ENCODE peak calls at places on chromosome 21, in eight cellular contexts. K is KG1; P is NCI-H1694 treated with DMSO at 0.1 percent for 48 hours; G is activated CD4-positive, alpha-beta memory T cell treated with anti-CD3 and anti-CD28 coated beads, Interleukin-2, amount 10 ng/mL, durations not matched to agents 7 days and 5 days; O is IMR-90; Z is T-cell; X is RPMI7951; Q is neural progenitor cell. J is an unnamed sample.
A peak's percentile ranks its signal among the peaks of the same experiment; 100 is the strongest.

GRCh38 chr21:41950941-41951408 is 2.8 kb downstream of the C2CD2 start:
- DNase-seq in Q (peak; percentile 84), X (no peak), O (no peak), P (no peak), G (no peak), Z (no peak), K (no peak), J (no peak)

GRCh38 chr21:45618287-45618686 is 25.2 kb upstream of the PCBP3 start:
- DNase-seq in K (no peak), P (no peak), X (peak; percentile 89), Z (no peak), O (peak; percentile 47), G (no peak), Q (peak; percentile 23), J (no peak)

GRCh38 chr21:26165331-26165730 is 5.2 kb downstream of the APP start:
- DNase-seq in K (no peak), Z (no peak), X (no peak), O (no peak), G (no peak), P (no peak), Q (no peak), J (no peak)

GRCh38 chr21:31043495-31043894 is 5.2 kb upstream of the KRTAP19-8 start:
- DNase-seq in Z (no peak), X (no peak), G (no peak), Q (no peak), P (no peak), O (no peak), K (no peak), J (no peak)

GRCh38 chr21:32181415-32181814 is 97.4 kb downstream of the MIS18A start:
- DNase-seq in Z (no peak), G (no peak), O (no peak), P (no peak), K (no peak), X (no peak), Q (no peak), J (no peak)

GRCh38 chr21:25855591-25855990 is 120.8 kb downstream of the GABPA start:
- DNase-seq in Q (no peak), Z (no peak), G (no peak), K (no peak), X (no peak), P (no peak), O (no peak), J (no peak)

GRCh38 chr21:34129039-34129891 is 55.9 kb downstream of the MRPS6 start:
- DNase-seq in Q (peak; percentile 73), K (no peak), P (peak; percentile 66), G (peak; percentile 56), Z (peak; percentile 55), O (peak; percentile 92), X (peak; percentile 87), J (peak; percentile 85)

GRCh38 chr21:31282095-31282709 is 61.9 kb downstream of the TIAM1 start:
- DNase-seq in P (no peak), X (peak; percentile 96), Q (no peak), G (no peak), O (peak; percentile 96), K (no peak), Z (no peak), J (no peak)

GRCh38 chr21:33367309-33367973 is 35.8 kb upstream of the IFNGR2 start:
- DNase-seq in G (no peak), O (no peak), Z (no peak), X (no peak), P (no peak), Q (peak; percentile 19), K (no peak), J (no peak)

GRCh38 chr21:43374228-43374885 is 52.6 kb downstream of the SIK1 start:
- DNase-seq in K (no peak), X (no peak), Q (no peak), P (no peak), O (no peak), Z (no peak), G (no peak), J (no peak)

GRCh38 chr21:43814215-43815106 is 25.1 kb downstream of the RRP1 start:
- DNase-seq in G (no peak), Z (no peak), X (no peak), P (no peak), O (no peak), Q (peak; percentile 66), K (no peak), J (no peak)

GRCh38 chr21:43864313-43864805 is 664 bp upstream of the AGPAT3 start:
- DNase-seq in P (no peak), Z (no peak), G (peak; percentile 37), O (peak; percentile 16), K (peak; percentile 45), Q (peak; percentile 47), X (peak; percentile 24), J (no peak)

GRCh38 chr21:34915364-34915834 is 133.7 kb downstream of the RUNX1 start:
- DNase-seq in Z (no peak), P (no peak), G (no peak), X (no peak), O (peak; percentile 65), Q (no peak), K (no peak), J (no peak)

GRCh38 chr21:45310446-45310845 is 22.8 kb upstream of the POFUT2 start:
- DNase-seq in Z (no peak), Q (no peak), K (no peak), O (no peak), G (no peak), P (no peak), X (no peak), J (no peak)

GRCh38 chr21:43937898-43938309 is 72.9 kb downstream of the AGPAT3 start:
- DNase-seq in Z (no peak), O (no peak), Q (no peak), K (no peak), G (no peak), P (no peak), X (no peak), J (no peak)